ENCODE peak calls at places on chromosomes 6 and 20, in ten cellular contexts. J is CD8-positive, alpha-beta memory T cell; C is fibroblast of lung; M is right lobe of liver; F is coronary artery; S is aorta; I is lower lobe of right lung; L is left ventricle myocardium inferior; R is hepatocyte; O is H9. T is an unnamed sample.

GRCh38 chr20:11869641-11870040 is 48.1 kb upstream of the BTBD3 start:
- DNase-seq in J (no peak), C (no peak), M (no peak), F (no peak), S (no peak), I (no peak), L (no peak), R (no peak), O (no peak), T (no peak)

GRCh38 chr6:23654745-23655144 is 471.3 kb upstream of the NRSN1 start:
- DNase-seq in J (no peak), C (no peak), M (peak; percentile 67), F (no peak), S (no peak), I (no peak), L (no peak), R (peak; percentile 46), O (no peak), T (no peak)

GRCh38 chr6:88870728-88871330 is 92.6 kb downstream of the RNGTT start:
- DNase-seq in J (peak; percentile 31), C (peak; percentile 44), M (no peak), F (no peak), S (no peak), I (no peak), L (no peak), R (peak; percentile 57), O (no peak), T (no peak)

GRCh38 chr6:42498473-42499128 is 46.9 kb upstream of the TRERF1 start:
- DNase-seq in J (no peak), C (no peak), M (no peak), F (no peak), S (no peak), I (peak; percentile 53), L (peak; percentile 37), R (peak; percentile 26), O (peak; percentile 58), T (no peak)

GRCh38 chr6:168852336-168852884 is 401.2 kb downstream of the THBS2 start:
- DNase-seq in J (no peak), C (no peak), M (no peak), F (no peak), S (no peak), I (no peak), L (no peak), R (no peak), O (no peak), T (no peak)

GRCh38 chr6:44305200-44305725 is 7.9 kb downstream of the AARS2 start:
- DNase-seq in J (no peak), C (no peak), M (no peak), F (no peak), S (peak; percentile 57), I (no peak), L (no peak), R (no peak), O (no peak), T (no peak)

GRCh38 chr20:22866757-22867425 is 168.2 kb upstream of the SSTR4 start:
- DNase-seq in J (no peak), C (no peak), M (no peak), F (no peak), S (no peak), I (no peak), L (no peak), R (no peak), O (no peak), T (no peak)

GRCh38 chr20:58706150-58706892 is 13.7 kb downstream of the NPEPL1 start:
- DNase-seq in J (no peak), C (no peak), M (peak; percentile 31), F (no peak), S (peak; percentile 53), I (no peak), L (no peak), R (no peak), O (no peak), T (no peak)

GRCh38 chr20:38181207-38181693 is 16.2 kb upstream of the TGM2 start:
- DNase-seq in J (no peak), C (no peak), M (no peak), F (peak; percentile 65), S (peak; percentile 58), I (no peak), L (no peak), R (no peak), O (no peak), T (no peak)

GRCh38 chr6:3906191-3907019 is 57.2 kb downstream of the FAM50B start:
- DNase-seq in J (no peak), C (no peak), M (no peak), F (no peak), S (no peak), I (no peak), L (peak; percentile 58), R (no peak), O (no peak), T (no peak)

GRCh38 chr6:11902527-11902926 is 109.6 kb upstream of the HIVEP1 start:
- DNase-seq in J (no peak), C (no peak), M (no peak), F (no peak), S (no peak), I (no peak), L (no peak), R (no peak), O (no peak), T (no peak)

GRCh38 chr6:36355819-36356218 is 19.1 kb upstream of the BNIP5 start:
- DNase-seq in J (no peak), C (peak; percentile 93), M (no peak), F (no peak), S (no peak), I (no peak), L (no peak), R (no peak), O (no peak), T (no peak)

GRCh38 chr6:166348305-166348949 is 6.1 kb upstream of the SFT2D1 start:
- DNase-seq in J (no peak), C (no peak), M (no peak), F (no peak), S (no peak), I (no peak), L (no peak), R (no peak), O (no peak), T (no peak)
- H3K27ac ChIP-seq in J (no peak overlapping the region), C (no peak overlapping the region), M (peak overlapping the region; percentile 0), F (no peak overlapping the region), S (no peak overlapping the region), I (no peak overlapping the region), L (no peak overlapping the region), R (peak overlapping the region; percentile 3), O (no peak overlapping the region), T (no peak overlapping the region)

GRCh38 chr20:45373353-45374100 is 4.6 kb downstream of the TP53TG5 start:
- DNase-seq in J (peak; percentile 85), C (peak; percentile 59), M (peak; percentile 91), F (peak; percentile 95), S (peak; percentile 98), I (peak; percentile 92), L (peak; percentile 88), R (peak; percentile 91), O (peak; percentile 90), T (peak; percentile 79)
- H3K27ac ChIP-seq in J (peak overlapping the region; percentile 39), C (no peak overlapping the region), M (peak overlapping the region; percentile 24), F (peak overlapping the region; percentile 92), S (peak overlapping the region; percentile 92), I (peak overlapping the region; percentile 71), L (peak overlapping the region; percentile 81), R (peak overlapping the region; percentile 61), O (no peak overlapping the region), T (peak overlapping the region; percentile 89)

GRCh38 chr20:4836935-4837334 is 115.2 kb downstream of the PRND start:
- DNase-seq in J (no peak), C (no peak), M (no peak), F (no peak), S (no peak), I (no peak), L (no peak), R (no peak), O (no peak), T (no peak)
- H3K27ac ChIP-seq in J (no peak overlapping the region), C (no peak overlapping the region), M (no peak overlapping the region), F (no peak overlapping the region), S (no peak overlapping the region), I (no peak overlapping the region), L (peak overlapping the region; percentile 14), R (no peak overlapping the region), O (no peak overlapping the region), T (no peak overlapping the region)

GRCh38 chr20:34713194-34713943 is 9.2 kb downstream of the TP53INP2 start:
- DNase-seq in J (no peak), C (peak; percentile 99), M (no peak), F (no peak), S (no peak), I (no peak), L (no peak), R (peak; percentile 76), O (no peak), T (no peak)
- H3K27ac ChIP-seq in J (no peak overlapping the region), C (peak overlapping the region; percentile 51), M (no peak overlapping the region), F (no peak overlapping the region), S (no peak overlapping the region), I (no peak overlapping the region), L (peak overlapping the region; percentile 99), R (peak overlapping the region; percentile 59), O (no peak overlapping the region), T (peak overlapping the region; percentile 31)

DNA sequence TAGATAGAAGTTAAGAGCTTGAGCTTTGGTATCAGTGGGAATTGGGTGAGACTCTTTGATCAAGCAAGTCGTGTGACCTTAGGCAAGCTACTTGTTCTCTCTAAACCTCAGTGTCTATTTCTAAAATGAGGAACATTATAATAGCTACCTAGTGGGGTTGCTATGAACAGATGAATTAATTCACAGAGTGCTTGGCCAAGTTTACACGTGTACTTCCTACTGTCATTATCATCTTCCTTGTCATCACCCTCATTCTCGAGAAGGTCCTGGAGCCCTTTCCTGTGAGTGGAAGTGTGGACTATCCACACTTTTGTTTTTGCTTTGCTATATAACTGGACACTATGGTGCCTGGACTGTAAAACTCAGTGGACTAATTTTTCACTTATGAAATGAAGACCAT is 64.0 kb downstream of the BCKDHB start:
- DNase-seq in J (no peak), C (no peak), M (no peak), F (no peak), S (no peak), I (no peak), L (no peak), R (no peak), O (no peak), T (no peak)
- H3K27ac ChIP-seq in J (no peak overlapping the region), C (no peak overlapping the region), M (no peak overlapping the region), F (no peak overlapping the region), S (no peak overlapping the region), I (no peak overlapping the region), L (no peak overlapping the region), R (no peak overlapping the region), O (no peak overlapping the region), T (no peak overlapping the region)

DNA sequence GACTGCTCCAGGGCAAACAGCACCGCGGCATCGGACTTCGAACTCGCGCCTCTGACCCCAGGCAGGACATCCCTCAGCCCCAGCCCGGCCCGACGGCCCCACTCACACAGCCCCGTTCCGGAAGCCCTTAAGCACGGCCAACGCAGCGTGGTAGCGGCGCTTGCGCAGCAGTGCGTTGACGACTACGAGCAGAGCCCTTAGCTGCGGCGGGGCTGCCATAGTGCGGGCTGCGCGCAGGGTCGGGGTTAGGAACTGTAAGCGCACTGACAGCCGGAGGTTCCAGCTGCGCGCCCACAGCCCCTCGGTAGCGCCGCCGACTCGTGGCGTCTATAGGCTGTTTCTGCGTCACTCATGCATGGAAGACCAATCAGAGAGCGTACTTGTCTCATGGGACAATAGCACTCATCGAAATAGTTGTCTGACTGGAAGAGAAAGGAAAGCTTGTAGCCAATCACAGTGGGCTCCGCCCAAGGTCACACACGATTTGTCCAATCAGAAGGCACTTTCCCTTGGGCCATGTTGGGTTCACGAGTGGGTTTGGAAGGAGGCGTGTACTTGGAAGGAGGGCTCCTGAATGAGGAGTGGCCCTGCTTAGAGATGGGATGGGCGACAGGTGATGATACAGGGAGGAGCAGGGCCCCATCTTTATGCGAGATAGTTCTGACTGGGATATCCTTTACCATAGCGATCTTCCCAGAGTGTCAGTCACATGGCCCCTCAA is at the start of gene PXMP4:
- DNase-seq in J (peak; percentile 94), C (peak; percentile 99), M (peak; percentile 89), F (peak; percentile 97), S (peak; percentile 93), I (peak; percentile 91), L (peak; percentile 89), R (peak; percentile 89), O (peak; percentile 93), T (peak; percentile 76)
- H3K27ac ChIP-seq in J (peak within 1 kb of the TSS; percentile 75), C (peak within 1 kb of the TSS; percentile 70), M (peak within 1 kb of the TSS; percentile 31), F (peak within 1 kb of the TSS; percentile 83), S (peak within 1 kb of the TSS; percentile 29), I (peak within 1 kb of the TSS; percentile 84), L (peak within 1 kb of the TSS; percentile 79), R (no peak within 1 kb of the TSS), O (no peak within 1 kb of the TSS), T (peak within 1 kb of the TSS; percentile 79)